ENCODE peak calls at places on chromosomes 12 and 14, in four cellular contexts. One of them, this sample, is unnamed.

GRCh38 chr12:47079365-47079893 is at the start of gene PCED1B:
- DNase-seq in colonic mucosa: peak; percentile 76
- DNase-seq in CD8-positive, alpha-beta T cell: peak; percentile 69
- DNase-seq in Peyer's patch: peak; percentile 79
- DNase-seq in this sample: no peak

GRCh38 chr14:88682495-88683114 is 110.1 kb downstream of the EML5 start:
- DNase-seq in colonic mucosa: no peak
- DNase-seq in CD8-positive, alpha-beta T cell: no peak
- DNase-seq in Peyer's patch: no peak
- DNase-seq in this sample: no peak

GRCh38 chr14:56046999-56047398 is 71.2 kb upstream of the PELI2 start:
- DNase-seq in colonic mucosa: no peak
- DNase-seq in CD8-positive, alpha-beta T cell: no peak
- DNase-seq in Peyer's patch: no peak
- DNase-seq in this sample: no peak

GRCh38 chr12:68038650-68039049 is 49.4 kb downstream of the IFNG-AS1 start:
- DNase-seq in colonic mucosa: no peak
- DNase-seq in CD8-positive, alpha-beta T cell: no peak
- DNase-seq in Peyer's patch: no peak
- DNase-seq in this sample: no peak

GRCh38 chr12:88951860-88952483 is 371.7 kb upstream of the KITLG start:
- DNase-seq in colonic mucosa: no peak
- DNase-seq in CD8-positive, alpha-beta T cell: no peak
- DNase-seq in Peyer's patch: no peak
- DNase-seq in this sample: no peak

GRCh38 chr12:122106891-122107660 is 28.5 kb downstream of the MLXIP start:
- DNase-seq in colonic mucosa: peak; percentile 82
- DNase-seq in CD8-positive, alpha-beta T cell: no peak
- DNase-seq in Peyer's patch: peak; percentile 71
- DNase-seq in this sample: no peak

GRCh38 chr12:12642916-12643315 is 31.2 kb downstream of the CREBL2 start:
- DNase-seq in colonic mucosa: no peak
- DNase-seq in CD8-positive, alpha-beta T cell: no peak
- DNase-seq in Peyer's patch: no peak
- DNase-seq in this sample: no peak

GRCh38 chr14:88791629-88792571 is 853 bp downstream of the EML5 start:
- DNase-seq in colonic mucosa: peak; percentile 30
- DNase-seq in CD8-positive, alpha-beta T cell: no peak
- DNase-seq in Peyer's patch: peak; percentile 55
- DNase-seq in this sample: no peak

GRCh38 chr12:5493018-5493417 is 61.1 kb downstream of the NTF3 start:
- DNase-seq in colonic mucosa: no peak
- DNase-seq in CD8-positive, alpha-beta T cell: no peak
- DNase-seq in Peyer's patch: no peak
- DNase-seq in this sample: no peak

GRCh38 chr12:73225941-73226340 is 953.8 kb downstream of the TRHDE start:
- DNase-seq in colonic mucosa: no peak
- DNase-seq in CD8-positive, alpha-beta T cell: no peak
- DNase-seq in Peyer's patch: no peak
- DNase-seq in this sample: no peak

GRCh38 chr12:93989913-93990312 is 158.5 kb upstream of the PLXNC1 start:
- DNase-seq in colonic mucosa: no peak
- DNase-seq in CD8-positive, alpha-beta T cell: no peak
- DNase-seq in Peyer's patch: no peak
- DNase-seq in this sample: no peak

GRCh38 chr12:4975574-4975973 is 65.9 kb downstream of the KCNA1 start:
- DNase-seq in colonic mucosa: no peak
- DNase-seq in CD8-positive, alpha-beta T cell: no peak
- DNase-seq in Peyer's patch: no peak
- DNase-seq in this sample: no peak

GRCh38 chr12:57488397-57489156 is 709 bp downstream of the MARS1 start:
- DNase-seq in colonic mucosa: no peak
- DNase-seq in CD8-positive, alpha-beta T cell: no peak
- DNase-seq in Peyer's patch: no peak
- DNase-seq in this sample: no peak

GRCh38 chr12:104340917-104341611 is 37.5 kb downstream of the EID3 start:
- DNase-seq in colonic mucosa: no peak
- DNase-seq in CD8-positive, alpha-beta T cell: no peak
- DNase-seq in Peyer's patch: no peak
- DNase-seq in this sample: no peak

DNA sequence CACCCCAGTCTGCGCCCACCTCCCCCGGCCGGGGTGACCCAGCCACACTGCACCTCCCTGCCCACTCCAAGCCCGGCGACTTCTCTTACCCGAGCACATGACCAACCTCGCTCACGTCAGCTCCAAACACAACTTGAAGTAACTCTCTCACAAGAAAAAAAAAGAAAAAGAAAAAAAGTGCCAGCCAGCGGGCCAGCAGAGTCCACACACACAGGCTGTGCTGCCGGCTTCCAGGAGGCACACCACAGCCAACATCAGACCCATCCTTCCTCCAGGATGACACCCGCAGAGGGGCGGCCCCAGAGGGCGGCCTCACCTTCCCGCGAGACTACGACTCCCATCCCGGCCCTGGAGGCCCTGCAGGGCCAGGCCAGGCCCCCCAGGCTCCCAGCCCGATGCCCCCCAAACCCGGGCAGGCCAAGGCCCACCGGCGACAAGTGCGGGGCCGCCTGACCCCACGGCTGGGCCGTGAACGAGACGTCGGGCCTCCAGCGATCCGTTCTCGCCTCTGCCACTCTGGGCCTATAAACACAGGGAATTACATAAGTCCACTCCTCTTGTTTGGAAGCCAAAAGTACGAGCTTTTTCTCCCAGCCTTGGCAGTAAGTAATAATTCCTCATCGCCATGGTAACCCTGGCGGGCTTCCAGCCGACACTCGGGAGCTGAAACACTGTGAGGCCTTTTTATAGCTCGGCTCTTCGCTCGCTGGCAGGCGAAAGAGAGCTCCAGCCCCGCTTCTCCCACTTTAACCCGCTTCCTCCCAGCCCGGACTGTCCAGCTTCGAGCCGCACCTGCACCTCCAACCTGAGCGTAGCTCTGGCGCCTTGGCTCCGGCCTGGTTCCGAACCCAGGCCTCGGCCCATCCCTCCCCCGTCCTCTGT is 49.1 kb downstream of the NCOR2 start:
- DNase-seq in colonic mucosa: peak; percentile 100
- DNase-seq in CD8-positive, alpha-beta T cell: no peak
- DNase-seq in Peyer's patch: peak; percentile 94
- DNase-seq in this sample: peak; percentile 99
- H3K4me3 ChIP-seq in colonic mucosa: peak overlapping the region; percentile 43
- H3K4me3 ChIP-seq in CD8-positive, alpha-beta T cell: no peak overlapping the region
- H3K4me3 ChIP-seq in Peyer's patch: peak overlapping the region; percentile 45
- H3K4me3 ChIP-seq in this sample: peak overlapping the region; percentile 67

DNA sequence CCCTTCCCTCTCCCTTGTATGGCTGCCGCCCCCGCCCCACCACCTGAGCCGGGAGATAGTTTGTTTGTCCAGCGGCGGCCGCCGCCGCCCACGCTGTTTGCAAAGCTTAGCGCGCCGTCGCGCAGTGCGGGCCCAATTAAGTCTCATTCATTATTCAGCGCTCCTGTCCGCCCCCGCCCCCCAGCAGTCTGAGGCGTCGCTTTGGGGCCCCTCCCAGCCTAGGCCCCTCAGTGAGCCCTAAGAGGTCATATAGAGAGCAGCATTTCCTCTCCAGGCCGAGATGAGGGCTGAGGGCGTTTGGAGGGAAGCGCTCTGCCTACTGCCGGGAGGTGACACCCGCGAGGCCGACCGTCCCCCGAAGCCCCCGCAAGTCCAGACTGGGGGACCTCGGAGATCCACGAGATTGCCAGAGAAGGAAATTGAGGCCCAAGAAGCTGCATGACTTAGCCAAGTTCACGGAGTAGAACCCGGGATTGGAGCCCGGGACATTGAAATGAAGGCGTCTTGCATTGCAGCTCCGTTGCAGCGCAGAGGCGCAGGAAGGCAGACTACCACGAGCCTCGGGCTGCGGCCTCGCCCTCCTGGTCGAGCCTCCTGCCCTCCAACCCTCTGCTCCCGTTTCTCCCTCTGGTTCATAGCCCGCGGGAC is at the start of gene DNAJC22:
- DNase-seq in colonic mucosa: peak; percentile 40
- DNase-seq in CD8-positive, alpha-beta T cell: no peak
- DNase-seq in Peyer's patch: peak; percentile 71
- DNase-seq in this sample: no peak
- TF ChIP-seq CTCF in colonic mucosa: no peak
- TF ChIP-seq CTCF in CD8-positive, alpha-beta T cell: no peak
- TF ChIP-seq CTCF in Peyer's patch: no peak
- TF ChIP-seq CTCF in this sample: no peak

DNA sequence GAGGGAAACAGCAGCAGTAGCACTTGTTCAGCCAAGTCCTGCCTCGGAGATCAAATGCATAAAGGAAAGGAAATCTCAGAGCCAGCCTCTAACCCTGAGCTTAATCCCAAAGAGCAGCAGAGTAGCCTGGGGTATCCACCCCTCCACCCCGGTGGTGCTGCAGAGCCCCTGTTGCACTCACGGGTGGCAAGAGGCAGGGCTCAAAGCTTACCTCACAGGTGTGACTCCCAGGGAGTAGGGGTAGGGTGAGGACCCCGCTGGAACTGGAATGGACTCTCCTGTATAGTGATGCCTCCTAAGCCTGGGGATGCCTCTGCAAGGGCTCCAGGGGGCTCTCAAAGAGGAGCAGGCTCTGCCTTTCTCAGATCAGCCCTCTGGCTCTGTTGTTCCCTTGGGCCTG is 211.1 kb downstream of the CACNA1C start:
- DNase-seq in colonic mucosa: no peak
- DNase-seq in CD8-positive, alpha-beta T cell: no peak
- DNase-seq in Peyer's patch: no peak
- DNase-seq in this sample: no peak
- H3K4me3 ChIP-seq in colonic mucosa: no peak overlapping the region
- H3K4me3 ChIP-seq in CD8-positive, alpha-beta T cell: no peak overlapping the region
- H3K4me3 ChIP-seq in Peyer's patch: no peak overlapping the region
- H3K4me3 ChIP-seq in this sample: peak overlapping the region; percentile 16

GRCh38 chr14:76773188-76773885 is 12.1 kb downstream of the VASH1 start:
- DNase-seq in colonic mucosa: peak; percentile 26
- DNase-seq in CD8-positive, alpha-beta T cell: no peak
- DNase-seq in Peyer's patch: no peak
- DNase-seq in this sample: peak; percentile 24
- TF ChIP-seq CTCF in colonic mucosa: no peak
- TF ChIP-seq CTCF in CD8-positive, alpha-beta T cell: no peak
- TF ChIP-seq CTCF in Peyer's patch: no peak
- TF ChIP-seq CTCF in this sample: peak; percentile 15

DNA sequence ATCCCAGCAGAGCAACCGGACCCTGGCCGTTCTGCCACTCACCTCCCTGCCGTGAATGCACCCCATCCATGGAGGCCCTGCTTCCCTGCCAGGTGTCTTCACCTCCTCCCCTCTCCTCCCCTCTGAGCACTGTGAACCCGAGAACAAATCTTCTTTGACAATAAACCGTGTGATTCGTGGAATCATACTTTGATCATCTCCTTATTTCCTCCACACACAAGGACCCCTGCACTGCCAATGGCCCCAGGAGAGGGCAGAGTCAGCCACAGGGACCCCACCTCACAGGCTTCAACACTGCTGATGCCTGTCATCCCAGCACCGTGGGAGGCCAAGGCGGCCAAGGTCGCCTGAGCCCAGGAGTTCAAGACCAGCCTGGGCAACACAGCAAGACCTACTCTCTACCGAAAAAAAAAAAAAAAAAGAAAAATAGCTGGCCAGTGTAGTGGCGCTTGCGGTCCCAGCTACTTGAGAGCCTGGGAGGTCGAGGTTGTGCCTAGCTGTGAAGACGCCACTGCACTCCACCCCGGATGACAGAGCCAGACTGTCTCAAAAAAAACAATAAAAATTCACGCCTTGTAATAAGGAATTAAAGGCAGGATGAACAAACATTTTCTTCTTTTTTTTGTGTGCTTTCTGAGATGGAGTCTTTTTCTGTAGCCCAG is 1.1 kb downstream of the XRCC3 start:
- DNase-seq in colonic mucosa: no peak
- DNase-seq in CD8-positive, alpha-beta T cell: no peak
- DNase-seq in Peyer's patch: no peak
- DNase-seq in this sample: no peak
- H3K4me3 ChIP-seq in colonic mucosa: peak overlapping the region; percentile 90
- H3K4me3 ChIP-seq in CD8-positive, alpha-beta T cell: peak overlapping the region; percentile 74
- H3K4me3 ChIP-seq in Peyer's patch: peak overlapping the region; percentile 89
- H3K4me3 ChIP-seq in this sample: peak overlapping the region; percentile 64

GRCh38 chr12:22635812-22636211 is 10.8 kb downstream of the ETNK1 start:
- DNase-seq in colonic mucosa: no peak
- DNase-seq in CD8-positive, alpha-beta T cell: no peak
- DNase-seq in Peyer's patch: no peak
- DNase-seq in this sample: no peak
- TF ChIP-seq CTCF in colonic mucosa: no peak
- TF ChIP-seq CTCF in CD8-positive, alpha-beta T cell: no peak
- TF ChIP-seq CTCF in Peyer's patch: no peak
- TF ChIP-seq CTCF in this sample: no peak

DNA sequence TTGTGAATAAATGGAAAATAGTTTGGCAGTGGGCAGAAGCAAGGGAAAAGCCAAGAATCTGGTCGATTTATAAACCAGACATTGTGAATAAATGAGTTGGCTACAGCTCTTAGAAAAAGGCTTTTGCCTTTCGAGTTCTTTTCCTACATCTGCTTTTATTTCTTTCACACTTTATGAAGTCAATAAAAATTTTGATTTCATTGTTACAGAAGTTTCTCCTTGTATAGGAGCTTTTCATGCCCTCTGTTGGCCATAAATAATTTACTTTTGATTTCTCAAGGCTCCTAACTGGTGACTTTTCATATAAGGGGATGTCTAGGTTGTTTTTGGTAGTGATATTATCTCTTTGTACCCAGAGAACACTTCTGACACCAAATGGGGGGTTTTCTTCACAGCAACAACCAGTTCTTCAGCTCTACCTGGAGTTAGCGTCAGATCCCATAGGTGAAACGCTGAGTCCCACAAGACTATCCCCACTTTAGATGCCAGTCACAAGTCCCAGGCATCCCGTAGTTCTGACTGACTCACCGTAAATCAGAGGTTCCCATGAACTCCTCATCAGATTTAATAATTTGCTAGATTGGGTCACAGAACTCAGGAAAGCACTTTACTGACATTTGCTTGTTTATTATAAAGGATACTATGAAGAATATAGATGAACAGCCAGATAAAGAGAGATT is 136.4 kb upstream of the DNM1L start:
- DNase-seq in colonic mucosa: no peak
- DNase-seq in CD8-positive, alpha-beta T cell: no peak
- DNase-seq in Peyer's patch: no peak
- DNase-seq in this sample: no peak
- H3K4me3 ChIP-seq in colonic mucosa: no peak overlapping the region
- H3K4me3 ChIP-seq in CD8-positive, alpha-beta T cell: no peak overlapping the region
- H3K4me3 ChIP-seq in Peyer's patch: no peak overlapping the region
- H3K4me3 ChIP-seq in this sample: no peak overlapping the region

DNA sequence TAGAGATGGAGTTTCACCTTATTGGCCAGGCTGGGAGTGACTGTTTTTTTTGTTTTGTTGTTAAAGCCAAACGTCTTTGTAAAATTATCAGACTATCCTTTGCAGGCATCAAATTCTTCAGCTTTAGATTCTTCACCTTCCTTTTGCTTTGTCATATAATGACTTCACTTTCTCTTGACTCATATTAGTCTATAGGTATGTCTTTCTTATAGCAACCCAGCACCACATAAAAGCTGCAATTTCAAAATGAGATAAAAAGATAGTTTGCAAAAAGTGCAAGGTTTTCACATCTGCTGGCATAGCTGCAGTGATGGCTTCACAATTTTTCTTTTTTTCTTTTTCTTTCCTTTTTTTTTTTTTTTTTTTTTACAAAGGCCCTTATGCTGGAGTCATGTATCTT is 39.2 kb downstream of the COX16 start:
- DNase-seq in colonic mucosa: no peak
- DNase-seq in CD8-positive, alpha-beta T cell: no peak
- DNase-seq in Peyer's patch: no peak
- DNase-seq in this sample: no peak
- TF ChIP-seq CTCF in colonic mucosa: no peak
- TF ChIP-seq CTCF in CD8-positive, alpha-beta T cell: no peak
- TF ChIP-seq CTCF in Peyer's patch: no peak
- TF ChIP-seq CTCF in this sample: no peak

GRCh38 chr14:35406811-35407630 is 2.5 kb upstream of the NFKBIA start:
- DNase-seq in colonic mucosa: no peak
- DNase-seq in CD8-positive, alpha-beta T cell: no peak
- DNase-seq in Peyer's patch: no peak
- DNase-seq in this sample: no peak
- H3K4me3 ChIP-seq in colonic mucosa: no peak overlapping the region
- H3K4me3 ChIP-seq in CD8-positive, alpha-beta T cell: no peak overlapping the region
- H3K4me3 ChIP-seq in Peyer's patch: no peak overlapping the region
- H3K4me3 ChIP-seq in this sample: no peak overlapping the region